ENCODE peak calls at places on chromosomes 13 and 19, in six cellular contexts. E is mammary epithelial cell, T is astrocyte, V is PC-3, X is DND-41, C is neural progenitor cell. D is an unnamed sample.

GRCh38 chr19:3506384-3507340 is 551 bp downstream of the FZR1 start:
- DNase-seq in X (peak), E (peak), V (peak), T (no peak), C (peak), D (no peak)

GRCh38 chr19:39841041-39841440 is 5.1 kb downstream of the FBL start:
- DNase-seq in V (no peak), X (no peak), C (no peak), T (no peak), E (no peak), D (no peak)

GRCh38 chr19:30722801-30723200 is 350.6 kb downstream of the ZNF536 start:
- DNase-seq in V (no peak), X (no peak), E (no peak), T (no peak), C (no peak), D (no peak)

GRCh38 chr13:48985751-48986150 is 10.0 kb downstream of the FNDC3A start:
- DNase-seq in X (no peak), E (no peak), C (no peak), T (no peak), V (no peak), D (peak)

GRCh38 chr13:90696656-90697055 is 650.8 kb upstream of the MIR17HG start:
- DNase-seq in X (no peak), C (no peak), V (peak), E (peak), T (peak), D (peak)

GRCh38 chr19:46611791-46612190 is 10.7 kb downstream of the CALM3 start:
- DNase-seq in T (no peak), V (no peak), E (no peak), C (no peak), X (no peak), D (no peak)

GRCh38 chr13:49669735-49670309 is 21.5 kb downstream of the EBPL start:
- DNase-seq in C (peak), V (peak), T (peak), E (peak), X (peak), D (peak)

GRCh38 chr13:94557836-94558235 is 38.1 kb downstream of the TGDS start:
- DNase-seq in E (no peak), X (no peak), C (no peak), T (no peak), V (no peak), D (no peak)

GRCh38 chr13:41428155-41428554 is 29.2 kb upstream of the RGCC start:
- DNase-seq in E (no peak), T (no peak), X (no peak), V (no peak), C (peak), D (peak)

GRCh38 chr19:35783469-35784400 is 8.4 kb downstream of the ARHGAP33 start:
- DNase-seq in E (no peak), X (no peak), C (no peak), T (no peak), V (no peak), D (no peak)

DNA sequence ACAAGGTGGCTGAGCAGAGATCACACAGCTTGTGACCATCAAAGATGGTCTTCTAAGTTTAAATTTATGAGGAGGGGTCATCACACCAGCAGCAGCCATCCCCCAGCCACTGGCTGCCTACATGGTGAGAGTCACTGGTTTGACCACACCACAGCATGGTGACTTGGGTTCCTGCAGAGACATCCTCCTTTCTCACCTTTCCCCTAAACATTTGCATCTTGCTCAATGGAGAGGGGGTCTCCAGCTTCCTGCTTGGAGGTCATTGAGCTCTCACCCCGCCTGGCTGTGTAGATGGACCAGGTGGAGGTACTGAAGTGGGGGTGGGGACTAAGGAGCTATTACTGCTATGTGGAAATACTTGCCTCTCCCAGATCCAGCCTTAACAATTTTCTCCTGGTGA is 247.6 kb upstream of the ARGLU1 start:
- DNase-seq in V (no peak), E (no peak), X (no peak), T (no peak), C (no peak), D (no peak)
- H3K4me3 ChIP-seq in V (no peak), E (no peak), X (no peak), T (no peak), C (no peak), D (no peak)

DNA sequence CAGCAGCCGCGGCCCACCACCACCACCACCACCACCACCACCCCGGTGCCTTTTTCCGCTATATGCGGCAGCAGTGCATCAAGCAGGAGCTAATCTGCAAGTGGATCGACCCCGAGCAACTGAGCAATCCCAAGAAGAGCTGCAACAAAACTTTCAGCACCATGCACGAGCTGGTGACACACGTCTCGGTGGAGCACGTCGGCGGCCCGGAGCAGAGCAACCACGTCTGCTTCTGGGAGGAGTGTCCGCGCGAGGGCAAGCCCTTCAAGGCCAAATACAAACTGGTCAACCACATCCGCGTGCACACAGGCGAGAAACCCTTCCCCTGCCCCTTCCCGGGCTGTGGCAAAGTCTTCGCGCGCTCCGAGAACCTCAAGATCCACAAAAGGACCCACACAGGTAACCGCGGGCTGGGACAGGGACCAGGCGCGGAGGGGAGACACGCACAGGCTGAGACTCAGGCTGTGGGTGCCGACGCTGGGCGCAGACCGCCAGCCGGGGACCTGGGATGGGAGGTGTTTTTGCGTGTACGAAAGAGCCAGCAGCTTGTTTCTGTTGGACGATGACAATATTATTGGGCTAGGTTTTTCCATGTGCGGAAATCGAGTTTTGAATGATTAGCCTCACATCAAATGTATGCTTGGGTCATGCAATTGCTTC is 1.3 kb downstream of the ZIC2 start:
- DNase-seq in T (no peak), E (no peak), X (no peak), C (peak), V (no peak), D (peak)
- TF ChIP-seq EZH2 in T (no peak), E (peak), X (no peak), C (no peak), V (no peak), D (no peak)

GRCh38 chr13:23985846-23986245 is 88.5 kb upstream of the C1QTNF9B start:
- DNase-seq in V (no peak), E (no peak), T (no peak), X (no peak), C (no peak), D (peak)
- H3K4me3 ChIP-seq in V (no peak), E (no peak), T (no peak), X (no peak), C (no peak), D (no peak)

DNA sequence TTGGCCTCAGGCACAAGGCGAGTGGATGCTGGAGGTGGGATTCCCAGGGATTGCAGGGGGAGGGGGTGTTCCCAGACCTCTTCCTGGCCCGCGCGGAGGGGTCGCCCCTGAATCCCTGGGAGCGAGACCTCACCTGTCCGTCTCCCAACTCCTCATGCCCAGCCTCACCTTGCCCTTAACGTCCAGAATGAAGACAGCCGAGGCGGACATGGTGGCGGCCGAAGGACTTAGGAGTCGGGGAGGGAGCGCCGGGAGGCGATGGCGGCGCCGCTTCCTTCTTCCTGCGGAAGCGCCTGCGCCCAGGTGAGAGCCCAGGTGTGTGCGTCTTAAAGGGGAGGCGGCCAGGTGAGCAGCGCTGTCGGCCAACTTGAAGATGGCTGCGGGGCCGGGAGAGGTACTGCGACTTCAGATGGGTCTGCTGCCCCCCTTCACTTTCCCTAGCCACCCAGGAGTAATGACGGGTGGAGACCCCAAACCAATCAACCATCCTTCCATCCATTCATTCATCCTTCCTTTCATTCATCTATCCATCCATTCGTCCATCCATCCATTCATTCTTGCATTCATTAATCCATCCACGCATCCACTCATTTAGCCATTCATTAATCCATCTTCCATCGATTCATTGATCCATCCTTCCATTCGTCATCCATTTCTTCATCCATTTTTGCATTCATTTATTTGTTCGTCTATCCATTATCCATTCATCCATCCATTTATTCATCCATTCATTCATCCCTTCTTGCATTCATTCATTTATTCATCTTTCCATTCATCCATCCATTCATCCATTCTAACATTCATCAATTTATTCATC is at the start of gene AP1M2:
- DNase-seq in C (no peak), T (no peak), X (no peak), V (peak), E (peak), D (no peak)
- TF ChIP-seq EZH2 in C (peak), T (no peak), X (no peak), V (no peak), E (no peak), D (no peak)

DNA sequence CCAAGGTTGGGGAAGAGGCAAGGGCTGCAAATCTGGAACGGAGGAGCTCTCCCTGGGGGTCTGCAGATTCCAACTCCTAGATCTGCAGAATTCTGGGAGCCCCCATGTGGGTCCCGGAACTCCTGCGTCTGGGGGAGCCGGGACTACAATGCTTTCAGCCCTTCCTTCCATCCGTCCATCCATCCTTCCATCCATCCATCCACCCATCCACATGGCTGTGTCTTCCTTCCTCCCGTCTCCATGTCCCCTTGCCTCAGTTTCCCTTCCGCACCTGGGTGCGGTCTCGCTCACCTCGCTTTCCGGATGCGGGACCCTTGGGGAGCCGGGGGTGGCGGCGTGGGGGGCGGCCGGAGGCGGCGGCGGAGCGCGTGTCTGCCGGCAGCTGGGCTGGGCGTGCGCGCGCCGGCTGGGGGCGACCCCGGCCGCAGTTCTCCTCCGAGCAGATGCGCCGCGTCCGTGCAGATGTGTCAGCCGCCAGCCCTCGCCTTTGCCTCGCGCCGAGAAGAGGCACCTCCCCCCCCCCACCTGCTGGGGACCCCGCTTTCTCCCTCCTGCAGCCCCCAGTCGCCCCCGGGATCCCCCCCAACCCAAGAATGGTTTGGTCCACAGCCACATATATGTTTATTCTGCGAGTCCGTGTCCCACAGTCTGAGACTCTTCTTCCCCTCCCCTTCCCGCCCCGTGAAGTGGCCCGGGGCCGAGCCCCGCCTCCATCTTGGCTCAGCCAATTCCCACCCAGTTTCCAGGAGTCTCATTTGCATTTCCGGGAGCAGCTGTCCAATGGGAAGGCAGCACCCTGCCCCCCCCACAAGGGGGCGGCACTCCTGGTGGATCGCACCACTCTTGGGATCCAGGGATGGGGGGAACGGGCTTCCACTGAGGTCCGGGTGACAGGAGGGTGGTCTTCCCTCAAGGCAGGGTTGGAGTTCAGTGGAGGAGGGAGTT is 8.8 kb downstream of the ISOC2 start:
- DNase-seq in T (peak), V (peak), X (peak), C (peak), E (peak), D (peak)
- H3K4me3 ChIP-seq in T (no peak), V (no peak), X (no peak), C (peak), E (no peak), D (peak)

GRCh38 chr13:29502391-29503008 is 93.0 kb downstream of the SLC7A1 start:
- DNase-seq in E (no peak), C (no peak), T (no peak), V (no peak), X (no peak), D (no peak)
- TF ChIP-seq EZH2 in E (no peak), C (no peak), T (no peak), V (no peak), X (no peak), D (no peak)

GRCh38 chr19:1941146-1942077 is at the start of gene CSNK1G2:
- DNase-seq in V (no peak), C (no peak), T (no peak), E (no peak), X (peak), D (no peak)
- H3K4me3 ChIP-seq in V (peak), C (peak), T (peak), E (peak), X (peak), D (peak)

GRCh38 chr19:1763648-1764292 is 10.5 kb downstream of the ONECUT3 start:
- DNase-seq in E (no peak), V (no peak), C (no peak), X (no peak), T (no peak), D (no peak)
- TF ChIP-seq EZH2 in E (no peak), V (no peak), C (peak), X (no peak), T (peak), D (peak)

GRCh38 chr19:18396471-18397241 is 766 bp downstream of the LRRC25 start:
- DNase-seq in V (no peak), E (no peak), T (no peak), X (no peak), C (no peak), D (no peak)
- H3K4me3 ChIP-seq in V (no peak), E (no peak), T (no peak), X (no peak), C (no peak), D (no peak)

GRCh38 chr13:111460548-111461444 is 140.4 kb downstream of the TEX29 start:
- DNase-seq in C (peak), X (peak), T (peak), V (peak), E (peak), D (peak)

GRCh38 chr13:111458739-111459138 is 138.3 kb downstream of the TEX29 start:
- DNase-seq in V (no peak), X (no peak), E (no peak), C (no peak), T (no peak), D (no peak)

GRCh38 chr13:111458001-111458531 is 137.6 kb downstream of the TEX29 start:
- DNase-seq in X (no peak), E (no peak), V (no peak), C (no peak), T (no peak), D (no peak)

GRCh38 chr13:111461445-111462149 is 141.2 kb downstream of the TEX29 start:
- DNase-seq in X (no peak), V (no peak), T (no peak), C (no peak), E (no peak), D (no peak)

GRCh38 chr13:111459803-111460547 is 139.5 kb downstream of the TEX29 start:
- DNase-seq in X (no peak), E (no peak), C (no peak), T (no peak), V (no peak), D (no peak)
- TF ChIP-seq EZH2 in X (no peak), E (no peak), C (no peak), T (no peak), V (no peak), D (no peak)